ENCODE peak calls at places on chromosomes 4 and X, in ten cellular contexts. One of them, this sample, is unnamed.

GRCh38 chr4:83362492-83363329 is 28.1 kb upstream of the HPSE start:
- DNase-seq in suprapubic skin: no peak
- DNase-seq in pancreas: no peak
- DNase-seq in endothelial cell of umbilical vein: peak
- DNase-seq in cardiac muscle cell: peak
- DNase-seq in hepatocyte: peak
- DNase-seq in tibial nerve: no peak
- DNase-seq in astrocyte of the spinal cord: peak
- DNase-seq in IMR-90: peak
- DNase-seq in psoas muscle: no peak
- DNase-seq in this sample: peak

GRCh38 chrX:104668550-104668949 is 102.6 kb downstream of the IL1RAPL2 start:
- DNase-seq in cardiac muscle cell: peak
- DNase-seq in psoas muscle: no peak
- DNase-seq in hepatocyte: peak
- DNase-seq in endothelial cell of umbilical vein: no peak
- DNase-seq in astrocyte of the spinal cord: peak
- DNase-seq in pancreas: no peak
- DNase-seq in IMR-90: peak
- DNase-seq in suprapubic skin: no peak
- DNase-seq in tibial nerve: no peak
- DNase-seq in this sample: no peak

GRCh38 chr4:83890816-83891215 is 354.9 kb downstream of the GPAT3 start:
- DNase-seq in hepatocyte: no peak
- DNase-seq in tibial nerve: no peak
- DNase-seq in IMR-90: no peak
- DNase-seq in suprapubic skin: no peak
- DNase-seq in endothelial cell of umbilical vein: no peak
- DNase-seq in pancreas: no peak
- DNase-seq in cardiac muscle cell: no peak
- DNase-seq in astrocyte of the spinal cord: no peak
- DNase-seq in psoas muscle: no peak
- DNase-seq in this sample: no peak

GRCh38 chr4:56261027-56261426 is 126.3 kb downstream of the AASDH start:
- DNase-seq in astrocyte of the spinal cord: no peak
- DNase-seq in tibial nerve: no peak
- DNase-seq in suprapubic skin: no peak
- DNase-seq in pancreas: no peak
- DNase-seq in psoas muscle: no peak
- DNase-seq in cardiac muscle cell: no peak
- DNase-seq in endothelial cell of umbilical vein: no peak
- DNase-seq in hepatocyte: no peak
- DNase-seq in IMR-90: no peak
- DNase-seq in this sample: no peak

GRCh38 chr4:52877006-52877405 is 14.9 kb downstream of the RASL11B start:
- DNase-seq in endothelial cell of umbilical vein: no peak
- DNase-seq in pancreas: no peak
- DNase-seq in suprapubic skin: no peak
- DNase-seq in psoas muscle: no peak
- DNase-seq in hepatocyte: no peak
- DNase-seq in astrocyte of the spinal cord: no peak
- DNase-seq in cardiac muscle cell: no peak
- DNase-seq in tibial nerve: no peak
- DNase-seq in IMR-90: no peak
- DNase-seq in this sample: no peak

GRCh38 chr4:72613959-72614358 is 44.9 kb upstream of the ADAMTS3 start:
- DNase-seq in suprapubic skin: no peak
- DNase-seq in pancreas: no peak
- DNase-seq in endothelial cell of umbilical vein: no peak
- DNase-seq in hepatocyte: no peak
- DNase-seq in psoas muscle: no peak
- DNase-seq in cardiac muscle cell: no peak
- DNase-seq in tibial nerve: no peak
- DNase-seq in IMR-90: no peak
- DNase-seq in astrocyte of the spinal cord: no peak
- DNase-seq in this sample: peak

GRCh38 chrX:31832263-31832662 is 760.4 kb upstream of the FTHL17 start:
- DNase-seq in suprapubic skin: no peak
- DNase-seq in pancreas: no peak
- DNase-seq in tibial nerve: no peak
- DNase-seq in hepatocyte: no peak
- DNase-seq in psoas muscle: no peak
- DNase-seq in cardiac muscle cell: no peak
- DNase-seq in endothelial cell of umbilical vein: peak
- DNase-seq in IMR-90: no peak
- DNase-seq in astrocyte of the spinal cord: no peak
- DNase-seq in this sample: no peak

GRCh38 chr4:119810001-119810400 is 181.4 kb upstream of the PDE5A start:
- DNase-seq in hepatocyte: no peak
- DNase-seq in cardiac muscle cell: no peak
- DNase-seq in endothelial cell of umbilical vein: no peak
- DNase-seq in IMR-90: peak
- DNase-seq in pancreas: no peak
- DNase-seq in tibial nerve: no peak
- DNase-seq in astrocyte of the spinal cord: no peak
- DNase-seq in suprapubic skin: no peak
- DNase-seq in psoas muscle: no peak
- DNase-seq in this sample: no peak

GRCh38 chr4:86664959-86665358 is 70.8 kb downstream of the PTPN13 start:
- DNase-seq in pancreas: no peak
- DNase-seq in suprapubic skin: no peak
- DNase-seq in IMR-90: peak
- DNase-seq in psoas muscle: no peak
- DNase-seq in astrocyte of the spinal cord: peak
- DNase-seq in endothelial cell of umbilical vein: no peak
- DNase-seq in hepatocyte: no peak
- DNase-seq in tibial nerve: no peak
- DNase-seq in cardiac muscle cell: peak
- DNase-seq in this sample: peak

DNA sequence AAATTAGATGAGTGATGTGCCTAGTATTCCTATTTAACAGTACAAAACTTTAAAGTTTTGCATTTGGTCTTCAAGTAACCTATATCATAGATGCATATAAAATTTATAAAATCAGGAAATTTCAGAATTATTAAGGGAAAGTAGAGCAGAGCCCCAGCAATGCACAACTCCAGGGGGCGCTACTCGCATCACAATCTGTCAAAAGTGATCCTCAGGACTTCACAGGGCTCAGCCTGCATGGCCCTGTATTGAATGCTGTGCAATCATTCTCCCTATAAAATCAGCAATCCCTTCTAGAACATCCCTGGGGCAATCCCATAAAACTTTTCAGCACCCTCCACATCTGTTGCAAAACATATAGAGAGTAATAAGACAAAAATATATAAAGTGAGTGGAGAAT is 12.4 kb upstream of the PPARGC1A start:
- DNase-seq in astrocyte of the spinal cord: no peak
- DNase-seq in tibial nerve: no peak
- DNase-seq in hepatocyte: no peak
- DNase-seq in pancreas: no peak
- DNase-seq in cardiac muscle cell: no peak
- DNase-seq in psoas muscle: no peak
- DNase-seq in endothelial cell of umbilical vein: no peak
- DNase-seq in suprapubic skin: no peak
- DNase-seq in IMR-90: no peak
- DNase-seq in this sample: no peak
- TF ChIP-seq CTCF in astrocyte of the spinal cord: no peak
- TF ChIP-seq CTCF in tibial nerve: no peak
- TF ChIP-seq CTCF in hepatocyte: peak
- TF ChIP-seq CTCF in pancreas: no peak
- TF ChIP-seq CTCF in cardiac muscle cell: no peak
- TF ChIP-seq CTCF in psoas muscle: peak
- TF ChIP-seq CTCF in endothelial cell of umbilical vein: no peak
- TF ChIP-seq CTCF in suprapubic skin: no peak
- TF ChIP-seq CTCF in IMR-90: no peak
- TF ChIP-seq CTCF in this sample: peak

GRCh38 chrX:56764153-56764974 is 35.3 kb downstream of the NBDY start:
- DNase-seq in psoas muscle: peak
- DNase-seq in endothelial cell of umbilical vein: peak
- DNase-seq in IMR-90: peak
- DNase-seq in tibial nerve: no peak
- DNase-seq in suprapubic skin: no peak
- DNase-seq in astrocyte of the spinal cord: peak
- DNase-seq in pancreas: peak
- DNase-seq in cardiac muscle cell: peak
- DNase-seq in hepatocyte: peak
- DNase-seq in this sample: peak

GRCh38 chrX:56762220-56762619 is 33.2 kb downstream of the NBDY start:
- DNase-seq in astrocyte of the spinal cord: no peak
- DNase-seq in tibial nerve: no peak
- DNase-seq in hepatocyte: no peak
- DNase-seq in cardiac muscle cell: no peak
- DNase-seq in pancreas: no peak
- DNase-seq in suprapubic skin: no peak
- DNase-seq in psoas muscle: no peak
- DNase-seq in endothelial cell of umbilical vein: no peak
- DNase-seq in IMR-90: no peak
- DNase-seq in this sample: no peak

GRCh38 chrX:56764975-56765791 is 36.1 kb downstream of the NBDY start:
- DNase-seq in tibial nerve: no peak
- DNase-seq in IMR-90: no peak
- DNase-seq in astrocyte of the spinal cord: no peak
- DNase-seq in cardiac muscle cell: no peak
- DNase-seq in pancreas: no peak
- DNase-seq in endothelial cell of umbilical vein: no peak
- DNase-seq in suprapubic skin: no peak
- DNase-seq in psoas muscle: no peak
- DNase-seq in hepatocyte: no peak
- DNase-seq in this sample: no peak

GRCh38 chrX:56762707-56763555 is 33.9 kb downstream of the NBDY start:
- DNase-seq in suprapubic skin: no peak
- DNase-seq in endothelial cell of umbilical vein: no peak
- DNase-seq in IMR-90: no peak
- DNase-seq in pancreas: no peak
- DNase-seq in cardiac muscle cell: no peak
- DNase-seq in tibial nerve: no peak
- DNase-seq in psoas muscle: no peak
- DNase-seq in hepatocyte: no peak
- DNase-seq in astrocyte of the spinal cord: no peak
- DNase-seq in this sample: no peak

GRCh38 chrX:56763556-56764152 is 34.6 kb downstream of the NBDY start:
- DNase-seq in tibial nerve: no peak
- DNase-seq in astrocyte of the spinal cord: peak
- DNase-seq in suprapubic skin: no peak
- DNase-seq in hepatocyte: no peak
- DNase-seq in endothelial cell of umbilical vein: no peak
- DNase-seq in IMR-90: peak
- DNase-seq in psoas muscle: peak
- DNase-seq in pancreas: no peak
- DNase-seq in cardiac muscle cell: no peak
- DNase-seq in this sample: peak
- H3K4me3 ChIP-seq in tibial nerve: no peak
- H3K4me3 ChIP-seq in astrocyte of the spinal cord: peak
- H3K4me3 ChIP-seq in suprapubic skin: no peak
- H3K4me3 ChIP-seq in hepatocyte: no peak
- H3K4me3 ChIP-seq in endothelial cell of umbilical vein: no peak
- H3K4me3 ChIP-seq in IMR-90: peak
- H3K4me3 ChIP-seq in psoas muscle: peak
- H3K4me3 ChIP-seq in pancreas: peak
- H3K4me3 ChIP-seq in cardiac muscle cell: no peak
- H3K4me3 ChIP-seq in this sample: peak

DNA sequence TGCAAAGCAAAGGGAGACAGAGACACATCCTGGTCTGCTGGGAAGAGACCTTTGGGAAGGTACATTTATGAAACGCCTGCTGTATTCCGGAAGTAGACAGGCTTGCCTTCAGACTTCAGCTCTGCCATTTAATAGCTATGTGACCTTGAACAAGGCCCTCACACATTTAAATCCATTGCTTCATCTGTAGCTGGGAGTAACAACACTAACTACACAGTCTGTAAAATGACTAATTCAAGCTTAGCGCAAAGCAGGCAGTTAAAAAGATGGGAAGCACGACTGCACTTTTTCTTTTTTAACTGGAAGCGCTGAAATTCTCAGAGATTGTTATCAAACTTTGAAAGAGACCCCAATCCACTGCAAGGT is 121.0 kb downstream of the AFAP1 start:
- DNase-seq in tibial nerve: no peak
- DNase-seq in pancreas: no peak
- DNase-seq in endothelial cell of umbilical vein: no peak
- DNase-seq in suprapubic skin: no peak
- DNase-seq in IMR-90: no peak
- DNase-seq in cardiac muscle cell: no peak
- DNase-seq in hepatocyte: peak
- DNase-seq in psoas muscle: no peak
- DNase-seq in astrocyte of the spinal cord: no peak
- DNase-seq in this sample: no peak
- TF ChIP-seq CTCF in tibial nerve: no peak
- TF ChIP-seq CTCF in pancreas: no peak
- TF ChIP-seq CTCF in endothelial cell of umbilical vein: no peak
- TF ChIP-seq CTCF in suprapubic skin: no peak
- TF ChIP-seq CTCF in IMR-90: no peak
- TF ChIP-seq CTCF in cardiac muscle cell: no peak
- TF ChIP-seq CTCF in hepatocyte: no peak
- TF ChIP-seq CTCF in psoas muscle: no peak
- TF ChIP-seq CTCF in astrocyte of the spinal cord: no peak
- TF ChIP-seq CTCF in this sample: no peak

DNA sequence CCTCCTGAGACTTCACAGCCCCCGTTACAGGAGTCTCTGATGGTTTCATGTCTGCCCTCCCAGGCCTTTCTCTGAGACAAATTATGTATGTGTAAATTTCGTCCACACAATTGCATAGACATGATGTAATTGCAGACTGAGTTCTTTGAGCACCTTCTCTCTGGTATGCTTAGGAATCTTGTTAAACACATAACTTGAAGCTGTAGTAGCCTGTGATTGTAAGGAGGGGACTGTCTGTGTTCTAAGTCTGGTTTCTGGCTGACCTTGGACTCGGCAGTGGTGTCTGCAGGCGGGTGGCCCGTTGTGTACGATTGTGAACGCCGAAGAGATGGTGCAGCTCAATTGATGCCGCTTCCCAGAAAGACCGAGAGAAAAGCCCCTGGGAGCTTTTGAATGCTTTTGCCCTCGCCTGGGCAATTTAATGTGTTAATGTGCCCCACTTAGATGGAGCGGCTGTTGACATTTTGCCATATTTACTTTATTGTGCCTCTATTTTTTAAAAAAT is 58.5 kb upstream of the TADA2B start:
- DNase-seq in psoas muscle: no peak
- DNase-seq in tibial nerve: no peak
- DNase-seq in cardiac muscle cell: no peak
- DNase-seq in pancreas: no peak
- DNase-seq in endothelial cell of umbilical vein: no peak
- DNase-seq in suprapubic skin: no peak
- DNase-seq in IMR-90: no peak
- DNase-seq in astrocyte of the spinal cord: no peak
- DNase-seq in hepatocyte: no peak
- DNase-seq in this sample: no peak
- H3K4me3 ChIP-seq in psoas muscle: peak
- H3K4me3 ChIP-seq in tibial nerve: no peak
- H3K4me3 ChIP-seq in cardiac muscle cell: no peak
- H3K4me3 ChIP-seq in pancreas: no peak
- H3K4me3 ChIP-seq in endothelial cell of umbilical vein: no peak
- H3K4me3 ChIP-seq in suprapubic skin: no peak
- H3K4me3 ChIP-seq in IMR-90: no peak
- H3K4me3 ChIP-seq in astrocyte of the spinal cord: no peak
- H3K4me3 ChIP-seq in hepatocyte: no peak
- H3K4me3 ChIP-seq in this sample: no peak